ENCODE peak calls at places on chromosomes 7 and 10, in four cellular contexts. One of them, this sample, is unnamed.

GRCh38 chr7:13476881-13477444 is 512.5 kb downstream of the ETV1 start:
- DNase-seq in left ventricle myocardium inferior: no peak
- DNase-seq in lower leg skin: no peak
- DNase-seq in thoracic aorta: no peak
- DNase-seq in this sample: no peak

GRCh38 chr7:141991144-141991543 is 4.5 kb upstream of the MGAM start:
- DNase-seq in left ventricle myocardium inferior: no peak
- DNase-seq in thoracic aorta: no peak
- DNase-seq in lower leg skin: no peak
- DNase-seq in this sample: no peak

GRCh38 chr10:14397069-14397468 is 66.3 kb upstream of the FRMD4A start:
- DNase-seq in left ventricle myocardium inferior: peak
- DNase-seq in lower leg skin: peak
- DNase-seq in thoracic aorta: peak
- DNase-seq in this sample: peak

GRCh38 chr10:50511512-50512213 is 112.1 kb downstream of the SGMS1 start:
- DNase-seq in left ventricle myocardium inferior: no peak
- DNase-seq in lower leg skin: no peak
- DNase-seq in thoracic aorta: no peak
- DNase-seq in this sample: no peak

GRCh38 chr7:25389489-25390106 is 161.3 kb upstream of the NPVF start:
- DNase-seq in lower leg skin: no peak
- DNase-seq in left ventricle myocardium inferior: no peak
- DNase-seq in thoracic aorta: no peak
- DNase-seq in this sample: peak

GRCh38 chr10:644076-644942 is 45.2 kb downstream of the DIP2C start:
- DNase-seq in left ventricle myocardium inferior: no peak
- DNase-seq in lower leg skin: no peak
- DNase-seq in thoracic aorta: no peak
- DNase-seq in this sample: no peak

GRCh38 chr7:80918406-80918805 is 445 bp downstream of the SEMA3C start:
- DNase-seq in thoracic aorta: no peak
- DNase-seq in lower leg skin: no peak
- DNase-seq in left ventricle myocardium inferior: no peak
- DNase-seq in this sample: no peak

GRCh38 chr10:65628777-65629176 is 1297.1 kb upstream of the LRRTM3 start:
- DNase-seq in lower leg skin: no peak
- DNase-seq in thoracic aorta: no peak
- DNase-seq in left ventricle myocardium inferior: no peak
- DNase-seq in this sample: no peak

GRCh38 chr10:133143200-133143533 is 16.9 kb upstream of the KNDC1 start:
- DNase-seq in left ventricle myocardium inferior: peak
- DNase-seq in thoracic aorta: no peak
- DNase-seq in lower leg skin: no peak
- DNase-seq in this sample: no peak

GRCh38 chr7:21305455-21306235 is 122.2 kb upstream of the SP4 start:
- DNase-seq in left ventricle myocardium inferior: no peak
- DNase-seq in lower leg skin: no peak
- DNase-seq in thoracic aorta: no peak
- DNase-seq in this sample: no peak

GRCh38 chr7:158903897-158904541 is 47.7 kb downstream of the DYNC2I1 start:
- DNase-seq in thoracic aorta: no peak
- DNase-seq in lower leg skin: no peak
- DNase-seq in left ventricle myocardium inferior: no peak
- DNase-seq in this sample: no peak

GRCh38 chr7:137768371-137768770 is 78.4 kb downstream of the DGKI start:
- DNase-seq in left ventricle myocardium inferior: no peak
- DNase-seq in thoracic aorta: no peak
- DNase-seq in lower leg skin: no peak
- DNase-seq in this sample: no peak

GRCh38 chr10:78004215-78005026 is 24.9 kb downstream of the POLR3A start:
- DNase-seq in left ventricle myocardium inferior: no peak
- DNase-seq in thoracic aorta: no peak
- DNase-seq in lower leg skin: no peak
- DNase-seq in this sample: no peak

GRCh38 chr10:86585726-86586048 is 64.1 kb upstream of the WAPL start:
- DNase-seq in lower leg skin: no peak
- DNase-seq in thoracic aorta: no peak
- DNase-seq in left ventricle myocardium inferior: no peak
- DNase-seq in this sample: no peak
- TF ChIP-seq CTCF in lower leg skin: no peak
- TF ChIP-seq CTCF in thoracic aorta: no peak
- TF ChIP-seq CTCF in left ventricle myocardium inferior: peak
- TF ChIP-seq CTCF in this sample: no peak

DNA sequence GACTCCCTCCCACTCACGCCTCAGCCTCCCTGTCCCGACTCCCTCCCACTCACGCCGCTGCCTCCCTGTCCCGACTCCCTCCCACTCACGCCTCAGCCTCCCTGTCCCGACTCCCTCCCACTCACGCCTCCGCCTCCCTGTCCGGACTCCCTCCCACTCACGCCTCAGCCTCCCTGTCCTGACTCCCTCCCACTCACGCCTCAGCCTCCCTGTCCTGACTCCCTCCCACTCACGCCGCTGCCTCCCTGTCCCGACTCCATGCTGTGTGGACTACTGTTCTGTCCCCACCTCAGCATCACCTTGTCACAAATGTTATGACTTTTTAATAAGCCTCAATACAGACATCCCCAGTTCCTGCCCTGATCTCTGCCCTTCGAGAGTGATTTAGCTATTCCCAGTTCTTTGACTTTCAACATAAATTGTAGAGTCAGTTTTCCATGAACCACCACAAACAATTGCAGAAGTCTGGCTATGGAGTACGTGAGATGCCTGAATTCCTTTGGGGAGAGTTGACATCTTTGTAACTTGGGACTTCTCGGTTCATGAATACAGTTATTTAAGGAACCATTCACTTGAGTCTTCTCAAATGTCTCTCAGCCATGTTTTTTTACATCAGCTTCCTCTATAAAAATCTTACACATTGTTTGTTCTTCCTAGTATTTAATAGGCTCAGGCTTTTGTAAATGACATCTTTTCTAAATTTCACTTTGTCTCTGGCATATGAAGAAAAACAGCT is 71.9 kb downstream of the FOXL3 start:
- DNase-seq in lower leg skin: no peak
- DNase-seq in left ventricle myocardium inferior: no peak
- DNase-seq in thoracic aorta: no peak
- DNase-seq in this sample: no peak
- H3K4me3 ChIP-seq in lower leg skin: no peak
- H3K4me3 ChIP-seq in left ventricle myocardium inferior: peak
- H3K4me3 ChIP-seq in thoracic aorta: peak
- H3K4me3 ChIP-seq in this sample: no peak

GRCh38 chr10:17229717-17229966 is 1.6 kb downstream of the VIM start:
- DNase-seq in thoracic aorta: no peak
- DNase-seq in left ventricle myocardium inferior: no peak
- DNase-seq in lower leg skin: no peak
- DNase-seq in this sample: no peak

GRCh38 chr10:17232276-17232987 is 4.4 kb downstream of the VIM start:
- DNase-seq in thoracic aorta: no peak
- DNase-seq in lower leg skin: no peak
- DNase-seq in left ventricle myocardium inferior: no peak
- DNase-seq in this sample: no peak

GRCh38 chr10:17229016-17229716 is 1.1 kb downstream of the VIM start:
- DNase-seq in lower leg skin: peak
- DNase-seq in thoracic aorta: peak
- DNase-seq in left ventricle myocardium inferior: peak
- DNase-seq in this sample: peak

GRCh38 chr10:17228081-17229015 is at the start of gene VIM:
- DNase-seq in thoracic aorta: peak
- DNase-seq in left ventricle myocardium inferior: peak
- DNase-seq in lower leg skin: peak
- DNase-seq in this sample: peak

DNA sequence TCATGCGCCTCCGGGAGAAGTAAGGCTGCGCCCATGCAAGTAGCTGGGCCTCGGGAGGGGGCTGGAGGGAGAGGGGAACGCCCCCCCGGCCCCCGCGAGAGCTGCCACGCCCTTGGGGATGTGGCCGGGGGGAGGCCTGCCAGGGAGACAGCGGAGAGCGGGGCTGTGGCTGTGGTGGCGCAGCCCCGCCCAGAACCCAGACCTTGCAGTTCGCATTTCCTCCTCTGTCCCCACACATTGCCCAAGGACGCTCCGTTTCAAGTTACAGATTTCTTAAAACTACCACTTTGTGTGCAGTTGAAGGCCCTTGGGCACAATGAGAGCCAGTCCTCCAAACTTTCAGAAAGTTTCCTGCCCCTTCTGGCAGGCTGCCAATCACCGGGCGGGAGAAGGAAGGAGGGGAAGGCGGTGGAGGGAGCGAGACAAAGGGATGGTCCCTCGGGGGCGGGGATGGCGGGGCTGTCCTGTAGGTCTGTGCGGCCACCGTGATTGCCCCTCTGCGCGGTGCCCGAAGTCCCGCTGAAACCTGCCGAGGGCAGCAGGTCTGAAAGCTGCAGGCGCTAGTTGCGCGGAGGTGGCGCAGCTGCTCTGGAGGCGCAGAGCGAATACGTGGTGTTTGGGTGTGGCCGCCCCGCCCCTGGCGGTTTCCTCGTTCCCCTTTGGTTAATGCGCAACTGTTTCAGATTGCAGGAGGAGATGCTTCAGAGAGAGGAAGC is 2.1 kb downstream of the VIM start:
- DNase-seq in lower leg skin: peak
- DNase-seq in thoracic aorta: no peak
- DNase-seq in left ventricle myocardium inferior: peak
- DNase-seq in this sample: no peak
- TF ChIP-seq CTCF in lower leg skin: no peak
- TF ChIP-seq CTCF in thoracic aorta: no peak
- TF ChIP-seq CTCF in left ventricle myocardium inferior: no peak
- TF ChIP-seq CTCF in this sample: no peak

GRCh38 chr7:39958038-39958437 is 8.0 kb downstream of the CDK13 start:
- DNase-seq in lower leg skin: no peak
- DNase-seq in left ventricle myocardium inferior: no peak
- DNase-seq in thoracic aorta: no peak
- DNase-seq in this sample: no peak
- H3K4me3 ChIP-seq in lower leg skin: no peak
- H3K4me3 ChIP-seq in left ventricle myocardium inferior: no peak
- H3K4me3 ChIP-seq in thoracic aorta: no peak
- H3K4me3 ChIP-seq in this sample: no peak

GRCh38 chr10:110447886-110448285 is 49.8 kb upstream of the DUSP5 start:
- DNase-seq in thoracic aorta: no peak
- DNase-seq in lower leg skin: no peak
- DNase-seq in left ventricle myocardium inferior: no peak
- DNase-seq in this sample: no peak

GRCh38 chr10:110448682-110449418 is 48.9 kb upstream of the DUSP5 start:
- DNase-seq in thoracic aorta: no peak
- DNase-seq in left ventricle myocardium inferior: no peak
- DNase-seq in lower leg skin: no peak
- DNase-seq in this sample: no peak

GRCh38 chr10:110445871-110446270 is 51.8 kb upstream of the DUSP5 start:
- DNase-seq in left ventricle myocardium inferior: no peak
- DNase-seq in lower leg skin: no peak
- DNase-seq in thoracic aorta: no peak
- DNase-seq in this sample: no peak

GRCh38 chr10:110446277-110446676 is 51.4 kb upstream of the DUSP5 start:
- DNase-seq in left ventricle myocardium inferior: no peak
- DNase-seq in lower leg skin: no peak
- DNase-seq in thoracic aorta: no peak
- DNase-seq in this sample: no peak

DNA sequence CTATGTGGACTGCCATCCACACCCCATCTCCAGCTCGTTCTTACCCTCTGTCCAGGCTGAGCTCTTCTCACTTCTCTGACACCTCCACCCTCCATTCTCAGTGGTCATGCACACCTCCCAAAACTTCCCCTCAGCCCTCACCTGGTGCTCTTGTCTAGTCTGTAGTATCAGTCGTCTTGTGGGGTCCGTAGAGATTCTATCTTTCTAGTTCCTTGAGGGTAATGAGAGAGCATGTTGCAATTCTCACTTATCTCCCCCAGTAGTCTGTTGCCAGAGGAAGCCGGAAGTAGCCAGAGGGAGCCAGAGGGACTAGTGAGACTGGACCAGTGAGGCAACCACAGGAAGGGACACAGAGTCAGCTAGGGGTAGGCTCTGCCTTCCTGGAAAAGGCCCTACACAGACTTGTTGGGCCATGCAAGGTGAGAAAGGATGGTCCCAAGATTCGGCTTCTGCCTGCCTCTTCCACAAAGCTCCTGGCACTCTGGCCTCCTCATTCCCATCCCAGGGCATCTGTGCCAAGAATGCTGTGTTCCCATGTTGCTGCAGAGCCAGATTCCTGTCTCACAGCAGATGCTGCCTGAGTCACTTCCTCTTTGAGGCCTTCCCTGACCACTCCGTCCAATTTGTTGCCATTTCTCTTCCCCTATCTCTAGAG is 50.6 kb upstream of the DUSP5 start:
- DNase-seq in thoracic aorta: no peak
- DNase-seq in lower leg skin: no peak
- DNase-seq in left ventricle myocardium inferior: no peak
- DNase-seq in this sample: peak
- TF ChIP-seq CTCF in thoracic aorta: no peak
- TF ChIP-seq CTCF in lower leg skin: no peak
- TF ChIP-seq CTCF in left ventricle myocardium inferior: no peak
- TF ChIP-seq CTCF in this sample: peak

This sample was measured in astrocyte of the cerebellum.